ENCODE peak calls at places on chromosome 3, in eight cellular contexts. U is epithelial cell of esophagus; P is psoas muscle; N is RWPE1; V is CD8-positive, alpha-beta T cell; C is endothelial cell of umbilical vein; Y is mammary epithelial cell; A is GM23338. F is an unnamed sample.

GRCh38 chr3:9884555-9885165 is 4.6 kb upstream of the CIDEC start:
- DNase-seq in U (peak; percentile 92), P (no peak), N (peak; percentile 88), V (no peak), C (no peak), Y (peak; percentile 91), A (no peak), F (no peak)

GRCh38 chr3:164004205-164004604 is 1074.1 kb downstream of the SI start:
- DNase-seq in U (no peak), P (no peak), N (no peak), V (no peak), C (no peak), Y (no peak), A (peak; percentile 87), F (no peak)

GRCh38 chr3:149657458-149657795 is 398 bp downstream of the WWTR1 start:
- DNase-seq in U (no peak), P (peak; percentile 78), N (peak; percentile 76), V (no peak), C (no peak), Y (no peak), A (peak; percentile 71), F (peak; percentile 42)

GRCh38 chr3:16322189-16322588 is 57.2 kb downstream of the OXNAD1 start:
- DNase-seq in U (peak; percentile 15), P (no peak), N (no peak), V (no peak), C (no peak), Y (peak; percentile 3), A (no peak), F (no peak)

GRCh38 chr3:139227165-139227564 is 116.7 kb upstream of the MRPS22 start:
- DNase-seq in U (no peak), P (no peak), N (no peak), V (no peak), C (no peak), Y (no peak), A (no peak), F (no peak)

GRCh38 chr3:175580318-175580717 is 721.2 kb downstream of the NAALADL2 start:
- DNase-seq in U (no peak), P (no peak), N (no peak), V (no peak), C (no peak), Y (no peak), A (no peak), F (no peak)

GRCh38 chr3:113575191-113575590 is 42.8 kb downstream of the SIDT1 start:
- DNase-seq in U (no peak), P (no peak), N (no peak), V (no peak), C (no peak), Y (no peak), A (peak; percentile 32), F (peak; percentile 10)

GRCh38 chr3:152359385-152360248 is 90.9 kb downstream of the MBNL1 start:
- DNase-seq in U (peak; percentile 72), P (no peak), N (peak; percentile 46), V (no peak), C (no peak), Y (peak; percentile 66), A (no peak), F (no peak)

GRCh38 chr3:94615275-94616065 is 552.6 kb downstream of the NSUN3 start:
- DNase-seq in U (peak; percentile 96), P (no peak), N (peak; percentile 73), V (no peak), C (no peak), Y (peak; percentile 70), A (no peak), F (no peak)

GRCh38 chr3:159616234-159616825 is 372.3 kb upstream of the IL12A start:
- DNase-seq in U (peak; percentile 61), P (no peak), N (peak; percentile 30), V (no peak), C (peak; percentile 60), Y (peak; percentile 48), A (peak; percentile 61), F (no peak)

GRCh38 chr3:179957264-179957845 is 79.4 kb downstream of the PEX5L start:
- DNase-seq in U (no peak), P (no peak), N (no peak), V (no peak), C (no peak), Y (no peak), A (no peak), F (no peak)

GRCh38 chr3:188948658-188949400 is 222.9 kb upstream of the TPRG1 start:
- DNase-seq in U (peak; percentile 80), P (no peak), N (peak; percentile 65), V (no peak), C (peak; percentile 89), Y (peak; percentile 88), A (no peak), F (no peak)

GRCh38 chr3:31858439-31858838 is 122.6 kb downstream of the OSBPL10 start:
- DNase-seq in U (no peak), P (no peak), N (no peak), V (no peak), C (peak; percentile 11), Y (no peak), A (no peak), F (no peak)

GRCh38 chr3:49470714-49471420 is 800 bp downstream of the DAG1 start:
- DNase-seq in U (peak; percentile 27), P (no peak), N (no peak), V (no peak), C (no peak), Y (peak; percentile 12), A (no peak), F (no peak)

GRCh38 chr3:54649551-54649950 is 278.3 kb downstream of the LRTM1 start:
- DNase-seq in U (peak; percentile 11), P (no peak), N (no peak), V (no peak), C (no peak), Y (peak; percentile 54), A (no peak), F (no peak)

GRCh38 chr3:160618363-160618762 is 53.0 kb upstream of the KPNA4 start:
- DNase-seq in U (peak; percentile 52), P (no peak), N (no peak), V (no peak), C (no peak), Y (no peak), A (no peak), F (no peak)

GRCh38 chr3:11300970-11301369 is 28.8 kb downstream of the ATG7 start:
- DNase-seq in U (no peak), P (no peak), N (no peak), V (no peak), C (no peak), Y (no peak), A (no peak), F (no peak)

GRCh38 chr3:138334608-138335007 is 5.0 kb upstream of the NME9 start:
- DNase-seq in U (no peak), P (no peak), N (no peak), V (no peak), C (no peak), Y (no peak), A (no peak), F (no peak)

GRCh38 chr3:149462051-149462450 is 12.4 kb upstream of the TM4SF4 start:
- DNase-seq in U (no peak), P (no peak), N (no peak), V (no peak), C (no peak), Y (no peak), A (no peak), F (no peak)

GRCh38 chr3:69386535-69387385 is 872 bp upstream of the FRMD4B start:
- DNase-seq in U (peak; percentile 72), P (no peak), N (no peak), V (no peak), C (no peak), Y (peak; percentile 75), A (peak; percentile 41), F (no peak)

GRCh38 chr3:69388241-69388640 is 2.4 kb upstream of the FRMD4B start:
- DNase-seq in U (no peak), P (no peak), N (no peak), V (no peak), C (no peak), Y (no peak), A (peak; percentile 35), F (no peak)

GRCh38 chr3:69384379-69384778 is 1.5 kb downstream of the FRMD4B start:
- DNase-seq in U (no peak), P (no peak), N (no peak), V (no peak), C (no peak), Y (no peak), A (no peak), F (no peak)

GRCh38 chr3:69385033-69385722 is 710 bp downstream of the FRMD4B start:
- DNase-seq in U (no peak), P (no peak), N (no peak), V (no peak), C (no peak), Y (no peak), A (no peak), F (peak; percentile 20)

GRCh38 chr3:69385723-69386483 is at the start of gene FRMD4B:
- DNase-seq in U (peak; percentile 51), P (peak; percentile 83), N (no peak), V (no peak), C (peak; percentile 74), Y (peak; percentile 65), A (peak; percentile 71), F (peak; percentile 29)
- TF ChIP-seq CTCF in U (no peak), P (no peak), N (peak; percentile 15), V (no peak), C (peak; percentile 38), Y (peak; percentile 43), A (no peak), F (peak; percentile 44)

GRCh38 chr3:108127301-108127988 is 36.6 kb upstream of the CD47 start:
- DNase-seq in U (peak; percentile 90), P (no peak), N (peak; percentile 17), V (peak; percentile 19), C (no peak), Y (peak; percentile 60), A (no peak), F (no peak)
- TF ChIP-seq CTCF in U (no peak), P (no peak), N (no peak), V (no peak), C (no peak), Y (no peak), A (no peak), F (no peak)

GRCh38 chr3:172039352-172040077 is at the start of gene FNDC3B:
- DNase-seq in U (peak; percentile 97), P (peak; percentile 96), N (peak; percentile 92), V (peak; percentile 85), C (peak; percentile 97), Y (peak; percentile 95), A (peak; percentile 97), F (peak; percentile 96)
- TF ChIP-seq CTCF in U (no peak), P (no peak), N (no peak), V (no peak), C (no peak), Y (no peak), A (no peak), F (no peak)

DNA sequence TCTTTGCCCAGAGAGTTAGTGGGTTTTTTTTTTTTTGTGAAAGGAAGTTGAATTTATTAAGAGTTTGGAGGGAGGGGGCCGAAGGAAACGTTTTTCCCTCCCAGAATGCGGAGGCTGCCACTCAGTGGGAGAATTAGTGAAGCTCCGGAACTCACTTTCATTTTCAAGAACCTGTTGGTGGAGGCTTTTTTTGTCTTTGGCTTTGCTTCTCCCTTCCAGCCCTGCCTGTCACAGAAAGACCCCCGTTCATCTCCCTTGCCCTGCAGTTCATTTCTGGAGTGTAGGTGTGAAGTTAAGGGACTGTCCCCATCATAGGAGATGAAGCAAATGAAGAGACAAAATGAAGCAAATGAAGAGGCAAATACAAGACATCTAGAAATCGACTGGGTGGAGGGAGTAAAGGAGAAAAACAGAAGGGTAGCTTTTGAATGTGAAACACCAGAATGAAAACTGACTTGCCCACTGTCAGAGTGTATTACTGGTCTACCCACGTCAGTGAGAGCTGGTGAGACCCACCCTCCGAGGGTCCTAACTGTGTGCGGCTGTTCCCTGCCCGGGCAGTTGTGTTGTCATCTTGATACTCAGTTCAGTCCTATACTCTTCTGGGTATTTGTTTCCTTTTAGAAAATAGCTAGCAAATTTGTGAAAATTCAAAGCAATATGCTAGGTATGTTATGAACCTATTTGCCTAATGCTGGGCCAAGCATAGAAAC is 91.5 kb downstream of the ITPR1 start:
- DNase-seq in U (no peak), P (no peak), N (no peak), V (no peak), C (peak; percentile 18), Y (peak; percentile 19), A (no peak), F (no peak)
- TF ChIP-seq CTCF in U (no peak), P (peak; percentile 25), N (no peak), V (no peak), C (no peak), Y (peak; percentile 39), A (no peak), F (no peak)